ENCODE peak calls at places on chromosomes 12 and 14, in eight cellular contexts. B, X, M, P, W, Y, L and A are unnamed samples. For H3K4me1, the result is how much of the 10 kb centered on the place peaks cover.

GRCh38 chr14:90534838-90535555 is 138.2 kb downstream of the CALM1 start:
- DNase-seq in M (no peak), W (no peak), B (no peak), P (no peak), X (no peak), Y (no peak), L (no peak), A (no peak)

GRCh38 chr12:5073838-5074237 is 30.2 kb downstream of the KCNA5 start:
- DNase-seq in P (peak), Y (peak), B (no peak), X (no peak), W (no peak), M (no peak), L (no peak), A (no peak)

GRCh38 chr12:52523825-52524224 is 3.6 kb upstream of the KRT5 start:
- DNase-seq in L (no peak), P (no peak), M (no peak), X (no peak), B (no peak), Y (peak), W (no peak), A (peak)

GRCh38 chr14:105503296-105503640 is 12.2 kb downstream of the TEDC1 start:
- DNase-seq in L (no peak), M (peak), P (no peak), Y (no peak), B (no peak), X (no peak), W (no peak), A (no peak)

GRCh38 chr12:5213990-5214389 is 170.3 kb downstream of the KCNA5 start:
- DNase-seq in L (no peak), X (no peak), W (no peak), B (no peak), M (no peak), Y (no peak), P (no peak), A (no peak)

GRCh38 chr12:63319386-63319785 is 168.4 kb upstream of the AVPR1A start:
- DNase-seq in B (no peak), L (no peak), P (peak), M (no peak), W (peak), X (no peak), Y (no peak), A (no peak)

GRCh38 chr12:91990525-91990924 is 155.1 kb downstream of the BTG1 start:
- DNase-seq in P (no peak), W (no peak), B (no peak), X (no peak), L (no peak), M (no peak), Y (no peak), A (no peak)

GRCh38 chr12:80325167-80325959 is 118.7 kb upstream of the PTPRQ start:
- DNase-seq in Y (no peak), M (no peak), X (no peak), L (no peak), W (no peak), P (peak), B (no peak), A (no peak)

GRCh38 chr14:106209745-106210144 is 683.4 kb downstream of the TMEM121 start:
- DNase-seq in P (no peak), M (no peak), B (no peak), L (no peak), X (no peak), Y (no peak), W (no peak), A (no peak)

GRCh38 chr14:93044601-93045000 is 71.1 kb downstream of the ITPK1 start:
- DNase-seq in L (no peak), X (no peak), P (no peak), B (no peak), Y (no peak), M (no peak), W (no peak), A (no peak)

GRCh38 chr14:60093606-60094005 is 1.9 kb downstream of the PCNX4 start:
- DNase-seq in W (no peak), P (no peak), X (no peak), L (no peak), M (no peak), Y (no peak), B (no peak), A (no peak)

GRCh38 chr12:1777798-1778197 is 42.6 kb upstream of the LRTM2 start:
- DNase-seq in W (no peak), Y (no peak), M (no peak), B (no peak), X (no peak), L (no peak), P (no peak), A (no peak)

GRCh38 chr12:42410345-42410744 is 84.4 kb downstream of the PPHLN1 start:
- DNase-seq in M (no peak), W (no peak), P (no peak), X (no peak), B (no peak), Y (no peak), L (no peak), A (no peak)
- H3K4me3 ChIP-seq in M (no peak), W (no peak), P (no peak), X (no peak), B (no peak), Y (no peak), L (no peak), A (no peak)

GRCh38 chr12:110564471-110564991 is 18.6 kb downstream of the PPTC7 start:
- DNase-seq in W (no peak), X (no peak), P (no peak), Y (no peak), L (no peak), B (no peak), M (no peak), A (no peak)
- H3K4me1 ChIP-seq in W (half or more), X (under half), P (half or more), Y (under half), L (under half), B (half or more), M (under half), A (under half)

DNA sequence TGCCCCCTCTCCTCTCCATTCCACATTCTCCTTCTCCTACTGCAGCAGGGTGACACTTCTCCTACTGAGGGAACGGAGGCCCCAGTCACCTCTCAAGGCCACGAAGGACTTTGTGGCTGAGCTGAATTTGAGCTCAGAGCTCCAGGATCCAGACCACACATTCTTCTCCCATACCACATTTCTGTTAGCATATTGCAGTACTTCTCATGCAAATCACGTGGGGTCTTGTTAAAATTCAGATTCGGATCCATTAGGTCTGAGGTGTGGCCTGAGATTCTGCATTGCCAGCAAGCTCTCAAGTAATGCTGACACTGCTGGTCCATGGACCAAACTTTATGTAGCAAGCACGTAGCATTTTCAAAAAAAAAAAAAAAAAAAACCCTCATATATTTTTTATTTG is 9.6 kb upstream of the IFI27L2 start:
- DNase-seq in Y (no peak), M (no peak), W (no peak), L (no peak), P (no peak), X (no peak), B (no peak), A (no peak)
- TF ChIP-seq CTCF in Y (no peak), M (no peak), W (no peak), L (no peak), P (no peak), X (no peak), B (no peak), A (no peak)

DNA sequence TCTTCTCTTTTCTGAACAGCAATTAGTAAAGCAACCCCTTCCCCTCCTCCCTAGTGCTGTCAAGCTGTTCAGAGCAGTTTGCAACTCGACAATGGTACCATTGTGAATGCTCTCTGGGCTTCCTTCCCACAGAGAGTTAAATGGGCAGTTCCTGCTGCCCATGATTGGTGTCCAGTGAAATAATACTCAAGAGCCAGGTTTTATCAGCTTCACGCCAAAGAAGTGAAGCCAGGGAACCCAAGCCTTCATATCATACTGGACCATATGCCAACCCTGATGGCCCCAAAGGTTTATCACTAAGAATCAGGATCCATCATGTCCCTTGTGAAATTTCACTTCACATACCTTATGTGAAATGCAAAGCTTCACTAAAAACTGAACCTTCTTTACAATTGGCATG is 24.7 kb downstream of the INSM2 start:
- DNase-seq in X (no peak), B (no peak), P (no peak), Y (no peak), W (no peak), L (no peak), M (no peak), A (no peak)
- H3K4me3 ChIP-seq in X (no peak), B (no peak), P (no peak), Y (no peak), W (no peak), L (no peak), M (no peak), A (no peak)

GRCh38 chr12:124261885-124262284 is 33.0 kb upstream of the RFLNA start:
- DNase-seq in B (no peak), L (no peak), W (no peak), X (no peak), P (no peak), M (no peak), Y (no peak), A (no peak)

GRCh38 chr12:124264879-124265278 is 30.0 kb upstream of the RFLNA start:
- DNase-seq in W (no peak), L (no peak), B (no peak), X (no peak), P (no peak), Y (no peak), M (no peak), A (no peak)

GRCh38 chr12:124254126-124254525 is 40.8 kb upstream of the RFLNA start:
- DNase-seq in M (no peak), B (no peak), W (no peak), Y (no peak), P (no peak), X (no peak), L (no peak), A (no peak)

GRCh38 chr12:124264089-124264795 is 30.7 kb upstream of the RFLNA start:
- DNase-seq in L (no peak), Y (no peak), P (no peak), M (no peak), W (no peak), X (no peak), B (no peak), A (no peak)

DNA sequence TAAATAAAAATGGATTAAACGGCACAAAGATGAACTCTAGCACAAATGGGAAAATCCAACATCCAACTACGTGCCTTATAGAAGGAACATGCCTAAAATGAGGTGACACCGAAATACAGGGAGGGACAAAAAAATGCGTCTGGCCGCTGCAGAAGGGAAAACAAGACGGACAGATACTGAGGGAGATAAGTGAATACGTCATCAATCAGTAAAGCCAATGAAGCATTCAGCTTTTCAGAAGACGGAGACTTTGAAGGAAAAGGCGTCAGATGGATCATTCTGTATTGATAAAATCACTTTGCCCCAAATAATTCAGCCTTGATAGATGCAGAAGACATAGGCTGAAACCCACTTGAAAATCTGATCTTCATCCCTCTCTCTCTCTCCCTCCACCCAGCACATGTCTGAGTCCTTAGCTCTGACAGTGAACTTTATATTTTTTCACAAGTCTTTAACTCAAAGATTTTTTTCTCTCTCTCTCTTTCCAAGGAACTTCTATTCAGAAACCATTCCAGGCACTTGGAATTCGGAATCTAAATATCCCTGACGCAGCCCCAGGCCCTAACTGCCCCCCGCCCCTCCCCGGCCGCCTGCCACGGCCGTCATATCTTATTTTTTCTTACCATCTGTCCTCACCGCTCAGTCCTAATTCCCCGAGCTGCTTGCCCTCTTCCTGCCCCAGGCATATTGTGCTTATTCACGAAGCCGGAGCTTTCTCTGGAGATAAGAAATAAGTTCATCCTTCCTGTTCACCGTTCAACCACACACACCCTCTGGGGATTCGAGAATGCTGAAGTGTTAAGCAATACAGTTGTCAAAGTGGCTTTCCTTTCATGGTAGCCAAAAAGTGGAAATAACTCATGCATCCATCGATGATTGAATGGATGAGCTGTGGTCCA is 35.5 kb upstream of the RFLNA start:
- DNase-seq in Y (no peak), P (peak), B (no peak), X (no peak), M (no peak), W (no peak), L (no peak), A (no peak)
- H3K4me1 ChIP-seq in Y (under half), P (under half), B (under half), X (under half), M (under half), W (under half), L (under half), A (under half)

DNA sequence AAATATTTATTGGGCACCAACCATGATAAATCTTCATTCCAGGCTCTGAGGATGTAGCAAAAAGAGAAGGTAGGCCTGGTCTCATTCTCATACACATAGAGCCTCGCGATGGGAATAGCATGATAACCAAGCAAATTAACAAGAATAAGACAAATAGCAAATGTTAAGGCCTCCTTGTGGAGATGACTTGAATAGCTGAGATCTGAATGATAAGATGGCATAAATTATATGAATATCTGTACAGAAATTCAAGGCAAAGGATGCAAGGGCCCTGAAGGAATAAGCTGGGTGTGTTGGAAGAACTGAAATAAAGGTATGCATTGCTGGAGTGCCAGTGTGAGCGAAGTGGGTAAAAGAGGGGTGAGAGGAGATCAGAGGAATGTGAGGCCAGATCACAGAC is 114.8 kb downstream of the ALX1 start:
- DNase-seq in P (peak), W (no peak), M (no peak), X (no peak), L (no peak), B (no peak), Y (no peak), A (no peak)
- TF ChIP-seq CTCF in P (peak), W (no peak), M (no peak), X (no peak), L (no peak), B (no peak), Y (no peak), A (no peak)